ENCODE peak calls at places on chromosome 6, in six cellular contexts. G is NCI-H345, B is head of caudate nucleus, K is pancreas, E is colonic mucosa, Y is RPMI7951. L is an unnamed sample.

GRCh38 chr6:92806254-92806653 is 613.1 kb downstream of the EPHA7 start:
- DNase-seq in G (no peak), B (no peak), E (no peak), K (no peak), Y (no peak), L (no peak)

GRCh38 chr6:162251257-162251656 is 476.3 kb downstream of the PRKN start:
- DNase-seq in G (no peak), E (no peak), K (no peak), Y (no peak), B (no peak), L (no peak)

GRCh38 chr6:14792118-14792955 is 453.5 kb upstream of the JARID2 start:
- DNase-seq in Y (no peak), E (peak; percentile 33), G (no peak), B (no peak), K (no peak), L (no peak)

GRCh38 chr6:93418448-93419303 is 683 bp downstream of the EPHA7 start:
- DNase-seq in K (peak; percentile 67), B (peak; percentile 48), E (peak; percentile 21), Y (no peak), G (peak; percentile 68), L (no peak)

GRCh38 chr6:149154137-149154900 is 163.2 kb upstream of the TAB2 start:
- DNase-seq in B (no peak), G (no peak), E (no peak), Y (no peak), K (no peak), L (no peak)

GRCh38 chr6:40896696-40897095 is 142.3 kb downstream of the UNC5CL start:
- DNase-seq in E (no peak), G (no peak), B (no peak), K (no peak), Y (no peak), L (no peak)

GRCh38 chr6:121691126-121691540 is 255.7 kb downstream of the GJA1 start:
- DNase-seq in E (no peak), Y (peak; percentile 75), B (no peak), K (no peak), G (no peak), L (no peak)

GRCh38 chr6:143498428-143498827 is 13.1 kb downstream of the FUCA2 start:
- DNase-seq in Y (no peak), B (no peak), G (no peak), E (no peak), K (no peak), L (no peak)